ENCODE peak calls at places on chromosomes 2 and 18, in nine cellular contexts. O is A172; S is NCI-H2081 treated with DMSO at 0.1 percent for 48 hours; F is NCI-H1417; R is stimulated activated CD4-positive, alpha-beta T cell treated with anti-CD3 and anti-CD28 coated beads, TNF-alpha, amount 100 ng/mL, for 4 hours; Q is stimulated activated naive CD8-positive, alpha-beta T cell treated with anti-CD3 and anti-CD28 coated beads, Interleukin-15, amount 100 ng/mL, for 72 hours; H is NCI-H1092; V is adrenal gland; U is central memory CD4-positive, alpha-beta T cell. B is an unnamed sample.

GRCh38 chr2:31246184-31246852 is 12.4 kb downstream of the EHD3 start:
- DNase-seq in O (peak), S (no peak), F (no peak), R (no peak), Q (no peak), H (no peak), V (no peak), U (no peak), B (no peak)

GRCh38 chr2:171072164-171072563 is 88.5 kb downstream of the TLK1 start:
- DNase-seq in O (no peak), S (no peak), F (no peak), R (no peak), Q (no peak), H (no peak), V (no peak), U (no peak), B (no peak)

GRCh38 chr18:60259052-60259681 is 113.4 kb downstream of the MC4R start:
- DNase-seq in O (peak), S (no peak), F (no peak), R (no peak), Q (no peak), H (no peak), V (no peak), U (no peak), B (no peak)

GRCh38 chr2:236366406-236366805 is 102.2 kb upstream of the ASB18 start:
- DNase-seq in O (no peak), S (no peak), F (no peak), R (no peak), Q (peak), H (no peak), V (no peak), U (peak), B (no peak)

GRCh38 chr2:132991464-132992045 is 321.6 kb upstream of the LYPD1 start:
- DNase-seq in O (no peak), S (no peak), F (no peak), R (no peak), Q (no peak), H (no peak), V (no peak), U (no peak), B (no peak)

GRCh38 chr2:240195316-240195861 is 54.9 kb upstream of the OTOS start:
- DNase-seq in O (no peak), S (no peak), F (no peak), R (no peak), Q (no peak), H (no peak), V (no peak), U (no peak), B (no peak)

GRCh38 chr2:74708883-74709282 is 54.8 kb downstream of the SEMA4F start:
- DNase-seq in O (no peak), S (no peak), F (no peak), R (no peak), Q (no peak), H (no peak), V (no peak), U (no peak), B (no peak)

GRCh38 chr2:19207452-19207851 is 151.0 kb downstream of the OSR1 start:
- DNase-seq in O (no peak), S (no peak), F (no peak), R (no peak), Q (no peak), H (no peak), V (no peak), U (no peak), B (no peak)

GRCh38 chr18:446941-447560 is 53.5 kb downstream of the COLEC12 start:
- DNase-seq in O (no peak), S (no peak), F (no peak), R (no peak), Q (no peak), H (no peak), V (no peak), U (no peak), B (no peak)

GRCh38 chr2:6452702-6453481 is 412.8 kb downstream of the CMPK2 start:
- DNase-seq in O (no peak), S (no peak), F (no peak), R (no peak), Q (no peak), H (no peak), V (no peak), U (no peak), B (no peak)

GRCh38 chr2:140714586-140714985 is 1416.2 kb downstream of the LRP1B start:
- DNase-seq in O (no peak), S (no peak), F (no peak), R (no peak), Q (no peak), H (no peak), V (no peak), U (no peak), B (no peak)

GRCh38 chr2:239671916-239672849 is 271.4 kb upstream of the HDAC4 start:
- DNase-seq in O (no peak), S (no peak), F (no peak), R (no peak), Q (no peak), H (no peak), V (peak), U (no peak), B (no peak)

GRCh38 chr18:68152770-68153169 is 562.1 kb downstream of the TMX3 start:
- DNase-seq in O (no peak), S (no peak), F (no peak), R (no peak), Q (no peak), H (no peak), V (no peak), U (no peak), B (no peak)

GRCh38 chr2:65130440-65131175 is 702 bp upstream of the RAB1A start:
- DNase-seq in O (peak), S (no peak), F (no peak), R (no peak), Q (no peak), H (peak), V (no peak), U (no peak), B (peak)

GRCh38 chr2:46711156-46711555 is 204.4 kb downstream of the MCFD2 start:
- DNase-seq in O (no peak), S (no peak), F (no peak), R (no peak), Q (no peak), H (no peak), V (no peak), U (no peak), B (no peak)

GRCh38 chr2:112623913-112624777 is 21.6 kb upstream of the SLC20A1 start:
- DNase-seq in O (peak), S (no peak), F (no peak), R (peak), Q (peak), H (no peak), V (peak), U (peak), B (peak)

GRCh38 chr2:73931531-73932500 is 5.1 kb downstream of the DGUOK start:
- DNase-seq in O (peak), S (no peak), F (no peak), R (no peak), Q (peak), H (no peak), V (no peak), U (no peak), B (no peak)

GRCh38 chr2:217494572-217494971 is 508.2 kb downstream of the TNS1 start:
- DNase-seq in O (no peak), S (no peak), F (no peak), R (no peak), Q (no peak), H (no peak), V (no peak), U (no peak), B (no peak)

GRCh38 chr18:59514193-59514592 is 155.1 kb upstream of the LMAN1 start:
- DNase-seq in O (no peak), S (no peak), F (no peak), R (no peak), Q (no peak), H (no peak), V (peak), U (no peak), B (no peak)

GRCh38 chr2:11899264-11899818 is 152.9 kb downstream of the LPIN1 start:
- DNase-seq in O (peak), S (no peak), F (no peak), R (no peak), Q (no peak), H (no peak), V (no peak), U (no peak), B (no peak)

GRCh38 chr2:205383601-205384000 is 298.7 kb upstream of the NRP2 start:
- DNase-seq in O (no peak), S (no peak), F (no peak), R (no peak), Q (no peak), H (no peak), V (no peak), U (no peak), B (no peak)

GRCh38 chr18:68409585-68409984 is 305.3 kb downstream of the TMX3 start:
- DNase-seq in O (no peak), S (no peak), F (no peak), R (no peak), Q (no peak), H (no peak), V (no peak), U (no peak), B (no peak)

GRCh38 chr2:21972580-21972979 is 848.8 kb downstream of the TDRD15 start:
- DNase-seq in O (no peak), S (no peak), F (no peak), R (no peak), Q (no peak), H (no peak), V (no peak), U (no peak), B (no peak)

GRCh38 chr2:28619213-28620196 is 123.6 kb downstream of the PLB1 start:
- DNase-seq in O (no peak), S (no peak), F (no peak), R (no peak), Q (no peak), H (no peak), V (no peak), U (no peak), B (no peak)

GRCh38 chr2:235097196-235097895 is 145.5 kb downstream of the SH3BP4 start:
- DNase-seq in O (no peak), S (no peak), F (peak), R (no peak), Q (no peak), H (no peak), V (no peak), U (no peak), B (no peak)

GRCh38 chr2:134623796-134624195 is 95.0 kb downstream of the TMEM163 start:
- DNase-seq in O (no peak), S (no peak), F (no peak), R (no peak), Q (peak), H (no peak), V (no peak), U (no peak), B (no peak)

GRCh38 chr2:26710743-26711456 is 18.4 kb downstream of the KCNK3 start:
- DNase-seq in O (no peak), S (no peak), F (no peak), R (no peak), Q (no peak), H (no peak), V (no peak), U (no peak), B (no peak)

GRCh38 chr2:102053096-102053495 is 61.3 kb downstream of the IL1R2 start:
- DNase-seq in O (no peak), S (no peak), F (no peak), R (no peak), Q (no peak), H (no peak), V (peak), U (no peak), B (no peak)

GRCh38 chr2:195202163-195202845 is 454.7 kb upstream of the SLC39A10 start:
- DNase-seq in O (peak), S (no peak), F (no peak), R (no peak), Q (no peak), H (no peak), V (no peak), U (no peak), B (no peak)

GRCh38 chr2:128053331-128053730 is 25.5 kb upstream of the SAP130 start:
- DNase-seq in O (no peak), S (no peak), F (no peak), R (no peak), Q (no peak), H (no peak), V (no peak), U (no peak), B (no peak)

GRCh38 chr2:58553937-58554336 is 312.8 kb upstream of the FANCL start:
- DNase-seq in O (no peak), S (no peak), F (no peak), R (no peak), Q (no peak), H (no peak), V (no peak), U (no peak), B (no peak)

GRCh38 chr2:167733750-167734149 is 513.6 kb downstream of the STK39 start:
- DNase-seq in O (no peak), S (no peak), F (no peak), R (no peak), Q (no peak), H (no peak), V (peak), U (no peak), B (no peak)

GRCh38 chr2:231640646-231641111 is 48.0 kb downstream of the TEX44 start:
- DNase-seq in O (no peak), S (no peak), F (no peak), R (no peak), Q (no peak), H (no peak), V (peak), U (no peak), B (no peak)

GRCh38 chr2:176085861-176086771 is 2.4 kb upstream of the EVX2 start:
- DNase-seq in O (no peak), S (no peak), F (peak), R (no peak), Q (no peak), H (peak), V (peak), U (no peak), B (no peak)

GRCh38 chr2:84443477-84443876 is 15.6 kb downstream of the SUCLG1 start:
- DNase-seq in O (no peak), S (no peak), F (no peak), R (no peak), Q (no peak), H (no peak), V (no peak), U (no peak), B (no peak)

GRCh38 chr18:33355263-33355662 is 85.3 kb downstream of the CCDC178 start:
- DNase-seq in O (no peak), S (peak), F (no peak), R (no peak), Q (no peak), H (no peak), V (no peak), U (no peak), B (no peak)

B was measured in activated T-helper 1 cell treated with Interleukin-2 at 50 U/mL for 16 hours.